ENCODE peak calls at places on chromosomes 16 and 17, in four cellular contexts. M, H, R and T are unnamed samples.

GRCh38 chr16:84532299-84532724 is 27.9 kb upstream of the MEAK7 start:
- DNase-seq in M (peak), H (peak), R (peak), T (peak)

GRCh38 chr16:19231881-19232280 is 53.6 kb upstream of the CLEC19A start:
- DNase-seq in H (no peak), M (no peak), R (no peak), T (no peak)

GRCh38 chr17:31296156-31296555 is 883 bp downstream of the OMG start:
- DNase-seq in R (no peak), H (no peak), M (no peak), T (no peak)

GRCh38 chr16:23155445-23156049 is 6.3 kb upstream of the USP31 start:
- DNase-seq in M (no peak), H (no peak), R (peak), T (no peak)

GRCh38 chr16:89004209-89004831 is 27.3 kb upstream of the CBFA2T3 start:
- DNase-seq in R (no peak), M (no peak), H (no peak), T (no peak)

GRCh38 chr16:19974607-19975006 is 90.0 kb upstream of the GPRC5B start:
- DNase-seq in R (no peak), M (no peak), H (no peak), T (no peak)

GRCh38 chr17:76189741-76190140 is 48.7 kb upstream of the FOXJ1 start:
- DNase-seq in H (no peak), R (peak), M (no peak), T (peak)

GRCh38 chr16:67406628-67407027 is 9.6 kb downstream of the ZDHHC1 start:
- DNase-seq in M (peak), R (no peak), H (no peak), T (peak)

GRCh38 chr17:76075364-76076099 is 951 bp downstream of the GALR2 start:
- DNase-seq in H (no peak), R (peak), M (no peak), T (peak)

GRCh38 chr16:24974859-24975258 is 40.3 kb downstream of the ARHGAP17 start:
- DNase-seq in H (no peak), M (no peak), R (no peak), T (no peak)

GRCh38 chr17:1629647-1630310 is 1.1 kb upstream of the SLC43A2 start:
- DNase-seq in H (no peak), M (peak), R (peak), T (peak)

DNA sequence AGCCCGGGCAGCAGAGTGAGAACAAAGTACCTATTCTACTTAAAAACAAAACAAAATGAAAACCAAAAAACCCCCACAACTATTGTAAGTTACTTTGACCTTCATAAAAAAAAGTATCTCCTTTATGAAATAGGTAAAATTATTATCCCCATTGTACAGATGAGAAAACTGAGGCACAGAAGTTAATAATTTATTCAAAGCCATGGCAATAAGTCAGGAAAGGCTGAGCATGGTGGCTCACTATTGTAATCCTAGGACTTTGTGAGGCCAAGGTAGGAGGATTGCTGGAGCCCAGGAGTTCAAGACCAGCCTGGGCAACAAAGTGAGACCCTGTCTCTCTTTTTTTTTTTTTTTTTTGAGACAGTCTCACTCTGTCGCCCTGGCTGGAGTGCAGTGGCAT is 30.5 kb downstream of the FCSK start:
- DNase-seq in R (no peak), M (no peak), H (no peak), T (no peak)
- H4K5ac ChIP-seq in R (no peak), M (no peak), H (no peak), T (no peak)

DNA sequence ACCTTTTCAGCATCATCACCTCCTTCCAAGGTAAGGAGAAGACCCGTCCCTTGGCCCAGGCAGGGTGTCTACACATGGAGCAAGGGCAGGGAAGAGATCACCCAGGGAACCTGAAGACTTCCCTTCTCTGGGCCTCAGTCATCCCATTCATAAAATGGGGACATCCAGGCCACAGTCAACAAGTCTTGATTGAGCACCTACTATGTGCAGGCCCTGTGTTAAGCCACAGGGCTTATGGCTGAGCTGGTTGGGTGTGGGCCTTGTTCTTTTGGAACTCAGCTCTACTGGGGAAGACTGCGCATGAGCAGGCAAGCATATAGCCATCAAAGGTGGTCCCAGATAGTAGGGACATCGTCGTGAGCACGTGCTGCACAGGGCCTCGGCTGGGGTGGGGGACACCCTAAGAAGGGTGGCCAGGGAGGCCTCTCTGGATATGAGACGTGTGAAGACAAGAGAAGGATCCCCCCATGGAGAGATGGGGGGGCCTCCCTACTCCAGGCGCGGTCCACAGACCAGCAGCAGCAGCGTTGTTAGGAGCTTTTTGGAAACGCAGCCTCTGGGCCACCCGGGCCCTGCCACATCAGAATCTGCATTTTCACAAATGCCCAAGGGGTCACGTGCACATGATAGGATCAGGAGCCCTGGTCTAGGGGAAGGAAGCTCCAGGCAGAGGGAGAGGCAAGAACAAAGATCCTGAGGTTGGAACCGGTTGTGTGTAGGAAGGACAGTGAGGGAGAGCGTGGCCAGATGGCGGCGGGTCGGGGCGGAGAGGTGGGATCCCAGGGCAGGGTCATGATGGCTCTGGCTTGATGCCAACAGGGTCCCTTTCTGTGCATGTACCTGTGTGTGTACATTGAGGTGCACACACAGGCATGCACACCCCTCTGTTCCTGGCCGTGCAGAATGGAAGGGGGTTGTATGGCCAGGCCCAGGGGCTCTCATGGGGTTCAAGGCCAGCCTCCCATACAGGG is 5.9 kb upstream of the ADGRG3 start:
- DNase-seq in M (no peak), H (no peak), R (no peak), T (no peak)
- H4K5ac ChIP-seq in M (no peak), H (no peak), R (no peak), T (no peak)

GRCh38 chr17:39919087-39919683 is 750 bp upstream of the GSDMB start:
- DNase-seq in H (no peak), R (no peak), M (no peak), T (no peak)

GRCh38 chr17:39913989-39914388 is 4.4 kb downstream of the GSDMB start:
- DNase-seq in M (no peak), H (no peak), R (no peak), T (no peak)

GRCh38 chr17:39920218-39921210 is 2.1 kb upstream of the GSDMB start:
- DNase-seq in R (no peak), H (no peak), M (no peak), T (no peak)

GRCh38 chr17:39916918-39917317 is 1.5 kb downstream of the GSDMB start:
- DNase-seq in R (no peak), H (no peak), M (peak), T (peak)

DNA sequence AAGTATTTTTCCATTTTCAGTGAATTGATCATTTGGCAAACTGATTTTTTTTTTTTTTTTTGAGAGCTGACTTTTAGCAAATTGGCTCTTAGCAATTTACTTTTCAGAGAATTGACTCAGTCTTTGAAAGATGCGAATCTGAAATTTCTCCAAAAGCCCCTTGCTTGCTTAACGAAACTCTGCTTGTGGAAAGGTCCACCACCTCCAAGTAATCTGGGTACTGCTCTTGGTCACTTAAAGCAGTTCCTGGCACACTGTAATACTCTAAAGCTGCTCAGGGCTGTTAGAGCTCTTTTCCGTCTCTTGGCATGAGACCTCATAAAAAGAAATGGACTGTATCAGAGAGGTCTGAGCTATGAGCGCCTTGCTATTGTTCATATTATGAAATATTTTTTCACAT is 2.9 kb downstream of the GSDMB start:
- DNase-seq in M (no peak), R (no peak), H (no peak), T (no peak)
- H4K5ac ChIP-seq in M (no peak), R (no peak), H (no peak), T (no peak)

GRCh38 chr17:61600621-61601020 is 9.6 kb upstream of the NACA2 start:
- DNase-seq in H (no peak), R (no peak), M (no peak), T (no peak)
- H4K5ac ChIP-seq in H (no peak), R (no peak), M (no peak), T (no peak)